ENCODE peak calls at places on chromosomes 16 and 17, in four cellular contexts. One of them, this sample, is unnamed.

GRCh38 chr16:56332464-56333079 is 92.8 kb downstream of the AMFR start:
- DNase-seq in A549: peak; percentile 79
- DNase-seq in transverse colon: peak; percentile 67
- DNase-seq in ovary: peak; percentile 70
- DNase-seq in this sample: peak; percentile 39

GRCh38 chr17:51154176-51154575 is 817 bp downstream of the NME1 start:
- DNase-seq in A549: no peak
- DNase-seq in transverse colon: no peak
- DNase-seq in ovary: no peak
- DNase-seq in this sample: no peak

GRCh38 chr17:68509151-68510057 is 2.8 kb upstream of the PRKAR1A start:
- DNase-seq in A549: no peak
- DNase-seq in transverse colon: peak; percentile 58
- DNase-seq in ovary: peak; percentile 59
- DNase-seq in this sample: peak; percentile 74

GRCh38 chr16:88815901-88816589 is 4.3 kb upstream of the APRT start:
- DNase-seq in A549: peak; percentile 37
- DNase-seq in transverse colon: peak; percentile 61
- DNase-seq in ovary: no peak
- DNase-seq in this sample: peak; percentile 82

GRCh38 chr17:66493283-66494019 is 191.0 kb downstream of the PRKCA start:
- DNase-seq in A549: peak; percentile 43
- DNase-seq in transverse colon: no peak
- DNase-seq in ovary: no peak
- DNase-seq in this sample: no peak

GRCh38 chr16:80852261-80852872 is 48.0 kb upstream of the CDYL2 start:
- DNase-seq in A549: peak; percentile 28
- DNase-seq in transverse colon: peak; percentile 11
- DNase-seq in ovary: no peak
- DNase-seq in this sample: no peak

GRCh38 chr16:3850544-3850899 is 30.0 kb downstream of the CREBBP start:
- DNase-seq in A549: no peak
- DNase-seq in transverse colon: no peak
- DNase-seq in ovary: no peak
- DNase-seq in this sample: no peak

GRCh38 chr17:82013772-82014321 is 8.8 kb downstream of the CENPX start:
- DNase-seq in A549: no peak
- DNase-seq in transverse colon: no peak
- DNase-seq in ovary: no peak
- DNase-seq in this sample: peak; percentile 82

GRCh38 chr16:48105456-48105855 is 50.3 kb downstream of the ABCC12 start:
- DNase-seq in A549: no peak
- DNase-seq in transverse colon: no peak
- DNase-seq in ovary: no peak
- DNase-seq in this sample: no peak

GRCh38 chr17:61410555-61411089 is 11.0 kb downstream of the TBX2 start:
- DNase-seq in A549: no peak
- DNase-seq in transverse colon: peak; percentile 76
- DNase-seq in ovary: peak; percentile 88
- DNase-seq in this sample: peak; percentile 71

DNA sequence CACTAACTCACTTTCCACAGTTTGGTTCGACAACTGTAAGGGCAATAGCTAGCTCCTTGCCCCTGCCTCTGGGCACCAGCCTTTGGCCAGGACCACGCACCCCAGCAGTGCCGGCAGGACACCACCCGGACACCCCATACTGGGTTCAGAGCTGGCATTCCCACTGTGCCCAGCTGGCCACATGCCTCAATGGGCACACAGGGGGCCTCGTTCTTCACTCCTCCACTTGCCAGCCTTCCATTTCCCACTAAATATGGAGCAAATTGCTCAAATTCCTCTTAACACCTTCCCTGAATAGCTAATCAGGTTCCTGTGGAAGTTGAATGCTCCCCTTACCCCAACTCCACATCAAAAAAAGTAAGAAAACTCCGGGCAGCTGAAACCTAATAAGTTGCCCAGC is 52.5 kb downstream of the PIPOX start:
- DNase-seq in A549: no peak
- DNase-seq in transverse colon: no peak
- DNase-seq in ovary: no peak
- DNase-seq in this sample: no peak
- TF ChIP-seq EP300 in A549: no peak
- TF ChIP-seq EP300 in transverse colon: no peak
- TF ChIP-seq EP300 in ovary: no peak
- TF ChIP-seq EP300 in this sample: no peak

GRCh38 chr17:75664099-75664549 is 2.8 kb downstream of the RECQL5 start:
- DNase-seq in A549: no peak
- DNase-seq in transverse colon: no peak
- DNase-seq in ovary: no peak
- DNase-seq in this sample: no peak

GRCh38 chr17:75665981-75666380 is 973 bp downstream of the RECQL5 start:
- DNase-seq in A549: no peak
- DNase-seq in transverse colon: no peak
- DNase-seq in ovary: peak; percentile 28
- DNase-seq in this sample: no peak

GRCh38 chr17:75667825-75668224 is 687 bp downstream of the SAP30BP start:
- DNase-seq in A549: no peak
- DNase-seq in transverse colon: no peak
- DNase-seq in ovary: no peak
- DNase-seq in this sample: no peak

GRCh38 chr17:75668489-75668888 is 1.4 kb downstream of the SAP30BP start:
- DNase-seq in A549: no peak
- DNase-seq in transverse colon: no peak
- DNase-seq in ovary: no peak
- DNase-seq in this sample: no peak

DNA sequence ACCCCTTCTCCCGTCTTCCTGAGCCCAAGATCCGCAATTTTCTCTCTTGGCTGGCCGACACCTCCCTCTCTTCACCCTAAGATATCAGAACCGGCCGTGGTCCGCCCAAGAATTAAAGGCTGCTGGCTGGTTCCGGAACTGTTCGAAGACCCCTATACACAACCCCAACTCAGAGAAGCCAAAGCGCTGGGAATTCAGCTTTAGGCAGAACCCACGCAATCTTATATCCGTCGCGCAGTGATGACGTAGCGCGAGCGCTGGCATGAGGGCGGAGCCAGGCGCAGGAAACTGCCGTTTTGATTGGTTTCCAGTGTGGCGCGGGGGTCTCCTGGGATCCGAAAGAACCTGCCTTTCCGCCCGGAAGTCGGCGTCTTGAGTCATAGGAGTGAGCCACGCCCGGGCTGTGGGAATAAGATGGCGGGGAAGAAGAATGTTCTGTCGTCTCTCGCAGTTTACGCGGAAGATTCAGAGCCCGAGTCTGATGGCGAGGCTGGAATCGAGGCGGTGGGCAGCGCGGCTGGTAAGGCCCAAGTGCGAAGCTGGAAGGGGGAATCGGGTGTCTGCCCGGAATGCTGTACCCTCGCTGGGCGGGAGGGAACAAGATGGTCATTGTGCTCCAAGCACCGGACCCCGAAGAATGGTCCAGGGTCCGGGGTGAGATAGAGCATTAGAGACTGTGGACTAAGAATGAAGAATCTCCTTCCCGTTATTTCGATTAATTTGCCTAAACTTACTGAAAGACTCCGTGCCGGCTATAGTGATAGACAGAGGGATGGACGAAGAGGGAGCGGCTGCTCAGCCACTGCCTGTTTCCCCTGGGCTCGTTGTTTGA is at the start of the genes RECQL5 and SAP30BP:
- DNase-seq in A549: peak; percentile 95
- DNase-seq in transverse colon: peak; percentile 98
- DNase-seq in ovary: peak; percentile 98
- DNase-seq in this sample: peak; percentile 93
- TF ChIP-seq EP300 in A549: no peak
- TF ChIP-seq EP300 in transverse colon: no peak
- TF ChIP-seq EP300 in ovary: no peak
- TF ChIP-seq EP300 in this sample: no peak

GRCh38 chr16:53057658-53058057 is 2.9 kb downstream of the CHD9 start:
- DNase-seq in A549: no peak
- DNase-seq in transverse colon: no peak
- DNase-seq in ovary: no peak
- DNase-seq in this sample: no peak

GRCh38 chr16:53058441-53058840 is 3.6 kb downstream of the CHD9 start:
- DNase-seq in A549: no peak
- DNase-seq in transverse colon: no peak
- DNase-seq in ovary: no peak
- DNase-seq in this sample: no peak

GRCh38 chr16:53061256-53061655 is 6.5 kb downstream of the CHD9 start:
- DNase-seq in A549: no peak
- DNase-seq in transverse colon: no peak
- DNase-seq in ovary: no peak
- DNase-seq in this sample: no peak

GRCh38 chr16:53058882-53059281 is 4.1 kb downstream of the CHD9 start:
- DNase-seq in A549: no peak
- DNase-seq in transverse colon: no peak
- DNase-seq in ovary: no peak
- DNase-seq in this sample: no peak

DNA sequence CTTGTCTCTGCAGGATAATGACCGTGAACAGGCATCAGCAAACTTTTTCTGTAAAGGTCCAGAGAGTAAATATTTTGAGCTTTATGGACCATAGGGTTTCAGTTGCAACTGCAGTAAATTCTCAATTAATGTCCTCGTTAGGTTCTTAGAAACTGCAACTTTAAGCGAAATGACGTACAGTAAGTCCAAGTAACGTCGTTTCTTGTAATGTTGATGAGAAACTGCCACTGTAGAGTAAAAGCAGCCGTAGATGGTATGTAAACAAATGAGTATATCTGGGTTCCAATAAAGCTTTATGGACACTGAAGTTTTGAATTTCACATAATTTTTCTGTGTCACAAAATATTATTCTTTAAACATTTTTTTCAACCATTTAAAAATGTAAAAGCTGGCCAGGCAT is 4.9 kb downstream of the CHD9 start:
- DNase-seq in A549: no peak
- DNase-seq in transverse colon: no peak
- DNase-seq in ovary: no peak
- DNase-seq in this sample: no peak
- TF ChIP-seq EP300 in A549: no peak
- TF ChIP-seq EP300 in transverse colon: peak; percentile 81
- TF ChIP-seq EP300 in ovary: no peak
- TF ChIP-seq EP300 in this sample: no peak

GRCh38 chr16:84119368-84119767 is 2.6 kb upstream of the MBTPS1 start:
- DNase-seq in A549: no peak
- DNase-seq in transverse colon: no peak
- DNase-seq in ovary: no peak
- DNase-seq in this sample: no peak

GRCh38 chr16:84121007-84121406 is 4.3 kb upstream of the MBTPS1 start:
- DNase-seq in A549: no peak
- DNase-seq in transverse colon: no peak
- DNase-seq in ovary: no peak
- DNase-seq in this sample: no peak

GRCh38 chr16:84120023-84120422 is 3.3 kb upstream of the MBTPS1 start:
- DNase-seq in A549: no peak
- DNase-seq in transverse colon: no peak
- DNase-seq in ovary: no peak
- DNase-seq in this sample: no peak

GRCh38 chr16:84124529-84125073 is 7.9 kb upstream of the MBTPS1 start:
- DNase-seq in A549: no peak
- DNase-seq in transverse colon: no peak
- DNase-seq in ovary: no peak
- DNase-seq in this sample: no peak
- TF ChIP-seq EP300 in A549: no peak
- TF ChIP-seq EP300 in transverse colon: no peak
- TF ChIP-seq EP300 in ovary: no peak
- TF ChIP-seq EP300 in this sample: no peak

GRCh38 chr17:44111777-44112176 is 11.7 kb downstream of the HDAC5 start:
- DNase-seq in A549: no peak
- DNase-seq in transverse colon: no peak
- DNase-seq in ovary: no peak
- DNase-seq in this sample: no peak

GRCh38 chr17:44112284-44113280 is 10.9 kb downstream of the HDAC5 start:
- DNase-seq in A549: no peak
- DNase-seq in transverse colon: no peak
- DNase-seq in ovary: peak; percentile 61
- DNase-seq in this sample: no peak

GRCh38 chr17:44110011-44110686 is 13.3 kb downstream of the HDAC5 start:
- DNase-seq in A549: no peak
- DNase-seq in transverse colon: no peak
- DNase-seq in ovary: no peak
- DNase-seq in this sample: no peak

GRCh38 chr17:44109312-44109630 is 14.2 kb downstream of the HDAC5 start:
- DNase-seq in A549: no peak
- DNase-seq in transverse colon: no peak
- DNase-seq in ovary: no peak
- DNase-seq in this sample: no peak

DNA sequence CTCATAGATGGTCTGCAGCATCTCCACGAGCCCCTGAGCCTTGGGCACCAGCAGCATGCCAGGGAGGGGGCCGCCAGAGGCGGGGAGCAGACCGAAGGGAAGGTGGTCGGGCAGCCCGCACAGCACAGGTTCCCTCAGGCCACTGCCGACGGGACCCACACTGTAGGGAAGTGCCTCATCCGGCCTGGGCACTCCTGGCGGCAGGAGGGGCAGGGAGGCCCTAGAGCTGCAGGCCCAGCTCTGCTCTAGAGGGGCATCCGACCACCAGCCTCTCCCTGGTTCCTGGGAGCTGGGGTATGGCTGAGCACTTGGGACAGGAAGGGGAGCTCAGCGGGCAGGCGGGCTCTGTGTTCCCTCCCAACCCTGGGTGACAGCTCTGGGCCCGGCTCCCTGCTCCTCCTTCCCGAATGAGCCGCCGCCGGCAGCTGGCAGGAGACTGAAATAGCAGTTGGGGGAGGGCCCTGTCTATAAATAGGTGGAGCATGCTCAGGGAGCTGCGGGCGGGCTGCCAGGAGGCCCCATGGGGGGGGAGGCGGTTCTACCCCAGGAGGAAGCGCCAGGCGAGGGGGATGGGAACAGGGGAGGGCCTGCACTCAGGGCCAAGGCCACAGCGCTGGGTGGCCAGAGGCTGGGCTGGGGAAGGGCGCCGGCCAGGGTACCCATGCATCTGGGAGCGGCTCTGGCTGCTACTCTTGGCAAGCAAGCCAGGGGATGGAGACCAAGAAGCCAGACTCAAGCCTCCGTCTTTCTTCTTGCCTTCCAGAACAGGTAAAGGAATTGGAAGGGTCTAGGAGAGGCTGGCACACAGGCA is 12.4 kb downstream of the HDAC5 start:
- DNase-seq in A549: peak; percentile 86
- DNase-seq in transverse colon: peak; percentile 97
- DNase-seq in ovary: peak; percentile 100
- DNase-seq in this sample: peak; percentile 98
- TF ChIP-seq EP300 in A549: no peak
- TF ChIP-seq EP300 in transverse colon: peak; percentile 10
- TF ChIP-seq EP300 in ovary: no peak
- TF ChIP-seq EP300 in this sample: peak; percentile 59